ENCODE peak calls at places on chromosome 21, in four cellular contexts. One of them, this sample, is unnamed.
A peak's percentile ranks its signal among the peaks of the same experiment; 100 is the strongest.

GRCh38 chr21:28699591-28700259 is 293.0 kb downstream of the LTN1 start:
- DNase-seq in IMR-90: no peak
- DNase-seq in H9: no peak
- DNase-seq in mesendoderm: no peak
- DNase-seq in this sample: no peak

GRCh38 chr21:36478207-36478701 is 1.7 kb downstream of the CLDN14 start:
- DNase-seq in H9: no peak
- DNase-seq in mesendoderm: peak; percentile 52
- DNase-seq in IMR-90: peak; percentile 88
- DNase-seq in this sample: no peak

GRCh38 chr21:36627242-36627641 is 71.7 kb upstream of the SIM2 start:
- DNase-seq in H9: no peak
- DNase-seq in IMR-90: peak; percentile 41
- DNase-seq in mesendoderm: no peak
- DNase-seq in this sample: no peak

GRCh38 chr21:36699026-36699545 is at the start of gene SIM2:
- DNase-seq in IMR-90: peak; percentile 52
- DNase-seq in H9: peak; percentile 58
- DNase-seq in mesendoderm: peak; percentile 63
- DNase-seq in this sample: no peak

GRCh38 chr21:14482165-14482564 is 64.0 kb downstream of the SAMSN1 start:
- DNase-seq in IMR-90: no peak
- DNase-seq in H9: no peak
- DNase-seq in mesendoderm: no peak
- DNase-seq in this sample: no peak

GRCh38 chr21:36147891-36148290 is 8.7 kb upstream of the DOP1B start:
- DNase-seq in H9: no peak
- DNase-seq in IMR-90: no peak
- DNase-seq in mesendoderm: no peak
- DNase-seq in this sample: no peak

GRCh38 chr21:28444567-28444966 is 548.1 kb downstream of the LTN1 start:
- DNase-seq in IMR-90: no peak
- DNase-seq in mesendoderm: no peak
- DNase-seq in H9: no peak
- DNase-seq in this sample: no peak

GRCh38 chr21:19322360-19322759 is 918.8 kb upstream of the TMPRSS15 start:
- DNase-seq in mesendoderm: no peak
- DNase-seq in IMR-90: no peak
- DNase-seq in H9: no peak
- DNase-seq in this sample: no peak

GRCh38 chr21:45308211-45309068 is 20.7 kb upstream of the POFUT2 start:
- DNase-seq in H9: no peak
- DNase-seq in IMR-90: peak; percentile 88
- DNase-seq in mesendoderm: no peak
- DNase-seq in this sample: no peak

GRCh38 chr21:21715286-21715969 is 717.2 kb downstream of the NCAM2 start:
- DNase-seq in mesendoderm: peak; percentile 4
- DNase-seq in H9: no peak
- DNase-seq in IMR-90: peak; percentile 93
- DNase-seq in this sample: no peak

GRCh38 chr21:15839601-15840000 is 109.8 kb downstream of the USP25 start:
- DNase-seq in IMR-90: peak; percentile 39
- DNase-seq in H9: no peak
- DNase-seq in mesendoderm: no peak
- DNase-seq in this sample: no peak

GRCh38 chr21:31337086-31337485 is 7.0 kb downstream of the TIAM1 start:
- DNase-seq in mesendoderm: no peak
- DNase-seq in IMR-90: no peak
- DNase-seq in H9: no peak
- DNase-seq in this sample: no peak

GRCh38 chr21:36330904-36331303 is 10.9 kb downstream of the MORC3 start:
- DNase-seq in IMR-90: peak; percentile 60
- DNase-seq in mesendoderm: peak; percentile 53
- DNase-seq in H9: no peak
- DNase-seq in this sample: no peak

GRCh38 chr21:31282095-31282709 is 61.9 kb downstream of the TIAM1 start:
- DNase-seq in H9: no peak
- DNase-seq in IMR-90: peak; percentile 96
- DNase-seq in mesendoderm: no peak
- DNase-seq in this sample: no peak

GRCh38 chr21:25670726-25671125 is 31.7 kb downstream of the JAM2 start:
- DNase-seq in H9: no peak
- DNase-seq in mesendoderm: no peak
- DNase-seq in IMR-90: peak; percentile 30
- DNase-seq in this sample: no peak

GRCh38 chr21:37489553-37489952 is 123.0 kb downstream of the DYRK1A start:
- DNase-seq in mesendoderm: no peak
- DNase-seq in IMR-90: no peak
- DNase-seq in H9: no peak
- DNase-seq in this sample: no peak

GRCh38 chr21:36976882-36977651 is 10.6 kb upstream of the HLCS start:
- DNase-seq in IMR-90: peak; percentile 75
- DNase-seq in mesendoderm: peak; percentile 90
- DNase-seq in H9: peak; percentile 61
- DNase-seq in this sample: no peak

GRCh38 chr21:28633803-28634572 is 358.7 kb downstream of the LTN1 start:
- DNase-seq in H9: no peak
- DNase-seq in IMR-90: peak; percentile 95
- DNase-seq in mesendoderm: no peak
- DNase-seq in this sample: no peak

GRCh38 chr21:30044447-30045064 is 104.8 kb upstream of the GRIK1 start:
- DNase-seq in mesendoderm: peak; percentile 18
- DNase-seq in H9: no peak
- DNase-seq in IMR-90: peak; percentile 7
- DNase-seq in this sample: no peak

GRCh38 chr21:15495965-15496364 is 233.8 kb upstream of the USP25 start:
- DNase-seq in mesendoderm: peak; percentile 22
- DNase-seq in IMR-90: peak; percentile 0
- DNase-seq in H9: no peak
- DNase-seq in this sample: no peak

GRCh38 chr21:15659768-15660423 is 69.9 kb upstream of the USP25 start:
- DNase-seq in IMR-90: no peak
- DNase-seq in mesendoderm: no peak
- DNase-seq in H9: no peak
- DNase-seq in this sample: no peak

GRCh38 chr21:26834181-26834945 is 10.8 kb downstream of the ADAMTS1 start:
- DNase-seq in IMR-90: peak; percentile 58
- DNase-seq in mesendoderm: no peak
- DNase-seq in H9: no peak
- DNase-seq in this sample: no peak

GRCh38 chr21:17370263-17370662 is 142.6 kb upstream of the CXADR start:
- DNase-seq in IMR-90: no peak
- DNase-seq in mesendoderm: peak; percentile 29
- DNase-seq in H9: no peak
- DNase-seq in this sample: no peak

GRCh38 chr21:45313015-45313414 is 25.3 kb upstream of the POFUT2 start:
- DNase-seq in IMR-90: no peak
- DNase-seq in H9: no peak
- DNase-seq in mesendoderm: no peak
- DNase-seq in this sample: no peak

GRCh38 chr21:33452362-33452761 is 27.4 kb downstream of the TMEM50B start:
- DNase-seq in mesendoderm: no peak
- DNase-seq in H9: no peak
- DNase-seq in IMR-90: no peak
- DNase-seq in this sample: no peak

GRCh38 chr21:15060776-15061175 is 4.0 kb downstream of the NRIP1 start:
- DNase-seq in mesendoderm: peak; percentile 89
- DNase-seq in IMR-90: peak; percentile 51
- DNase-seq in H9: no peak
- DNase-seq in this sample: no peak

GRCh38 chr21:26966978-26967913 is at the start of gene ADAMTS5:
- DNase-seq in mesendoderm: peak; percentile 90
- DNase-seq in H9: peak; percentile 52
- DNase-seq in IMR-90: peak; percentile 69
- DNase-seq in this sample: peak; percentile 69

GRCh38 chr21:45300786-45301520 is 13.3 kb upstream of the POFUT2 start:
- DNase-seq in IMR-90: no peak
- DNase-seq in mesendoderm: no peak
- DNase-seq in H9: no peak
- DNase-seq in this sample: no peak

GRCh38 chr21:37145635-37146111 is 72.6 kb downstream of the TTC3 start:
- DNase-seq in H9: no peak
- DNase-seq in IMR-90: peak; percentile 76
- DNase-seq in mesendoderm: peak; percentile 90
- DNase-seq in this sample: no peak

GRCh38 chr21:25831300-25831699 is 96.5 kb downstream of the GABPA start:
- DNase-seq in mesendoderm: no peak
- DNase-seq in IMR-90: peak; percentile 39
- DNase-seq in H9: no peak
- DNase-seq in this sample: no peak

GRCh38 chr21:38789275-38789674 is 16.5 kb upstream of the ETS2 start:
- DNase-seq in mesendoderm: no peak
- DNase-seq in IMR-90: no peak
- DNase-seq in H9: no peak
- DNase-seq in this sample: no peak
- H4K5ac ChIP-seq in mesendoderm: no peak overlapping the region
- H4K5ac ChIP-seq in IMR-90: no peak overlapping the region
- H4K5ac ChIP-seq in H9: no peak overlapping the region
- H4K5ac ChIP-seq in this sample: no peak overlapping the region

GRCh38 chr21:43989401-43989800 is 22.7 kb upstream of the TRAPPC10 start:
- DNase-seq in H9: no peak
- DNase-seq in mesendoderm: no peak
- DNase-seq in IMR-90: no peak
- DNase-seq in this sample: no peak

GRCh38 chr21:43988016-43988415 is 24.1 kb upstream of the TRAPPC10 start:
- DNase-seq in H9: no peak
- DNase-seq in mesendoderm: no peak
- DNase-seq in IMR-90: no peak
- DNase-seq in this sample: no peak

GRCh38 chr21:43986544-43987451 is 25.3 kb upstream of the TRAPPC10 start:
- DNase-seq in IMR-90: no peak
- DNase-seq in mesendoderm: no peak
- DNase-seq in H9: no peak
- DNase-seq in this sample: no peak

GRCh38 chr21:43987509-43987908 is 24.6 kb upstream of the TRAPPC10 start:
- DNase-seq in IMR-90: no peak
- DNase-seq in mesendoderm: no peak
- DNase-seq in H9: no peak
- DNase-seq in this sample: no peak

GRCh38 chr21:43988506-43989230 is 23.4 kb upstream of the TRAPPC10 start:
- DNase-seq in IMR-90: no peak
- DNase-seq in mesendoderm: no peak
- DNase-seq in H9: no peak
- DNase-seq in this sample: no peak
- H4K5ac ChIP-seq in IMR-90: no peak overlapping the region
- H4K5ac ChIP-seq in mesendoderm: no peak overlapping the region
- H4K5ac ChIP-seq in H9: no peak overlapping the region
- H4K5ac ChIP-seq in this sample: no peak overlapping the region

GRCh38 chr21:39680216-39680615 is 64.8 kb upstream of the IGSF5 start:
- DNase-seq in H9: no peak
- DNase-seq in mesendoderm: no peak
- DNase-seq in IMR-90: no peak
- DNase-seq in this sample: no peak
- H4K5ac ChIP-seq in H9: no peak overlapping the region
- H4K5ac ChIP-seq in mesendoderm: no peak overlapping the region
- H4K5ac ChIP-seq in IMR-90: no peak overlapping the region
- H4K5ac ChIP-seq in this sample: no peak overlapping the region

GRCh38 chr21:43982489-43983078 is 29.5 kb upstream of the TRAPPC10 start:
- DNase-seq in H9: no peak
- DNase-seq in mesendoderm: no peak
- DNase-seq in IMR-90: no peak
- DNase-seq in this sample: no peak
- H4K5ac ChIP-seq in H9: no peak overlapping the region
- H4K5ac ChIP-seq in mesendoderm: no peak overlapping the region
- H4K5ac ChIP-seq in IMR-90: no peak overlapping the region
- H4K5ac ChIP-seq in this sample: no peak overlapping the region

DNA sequence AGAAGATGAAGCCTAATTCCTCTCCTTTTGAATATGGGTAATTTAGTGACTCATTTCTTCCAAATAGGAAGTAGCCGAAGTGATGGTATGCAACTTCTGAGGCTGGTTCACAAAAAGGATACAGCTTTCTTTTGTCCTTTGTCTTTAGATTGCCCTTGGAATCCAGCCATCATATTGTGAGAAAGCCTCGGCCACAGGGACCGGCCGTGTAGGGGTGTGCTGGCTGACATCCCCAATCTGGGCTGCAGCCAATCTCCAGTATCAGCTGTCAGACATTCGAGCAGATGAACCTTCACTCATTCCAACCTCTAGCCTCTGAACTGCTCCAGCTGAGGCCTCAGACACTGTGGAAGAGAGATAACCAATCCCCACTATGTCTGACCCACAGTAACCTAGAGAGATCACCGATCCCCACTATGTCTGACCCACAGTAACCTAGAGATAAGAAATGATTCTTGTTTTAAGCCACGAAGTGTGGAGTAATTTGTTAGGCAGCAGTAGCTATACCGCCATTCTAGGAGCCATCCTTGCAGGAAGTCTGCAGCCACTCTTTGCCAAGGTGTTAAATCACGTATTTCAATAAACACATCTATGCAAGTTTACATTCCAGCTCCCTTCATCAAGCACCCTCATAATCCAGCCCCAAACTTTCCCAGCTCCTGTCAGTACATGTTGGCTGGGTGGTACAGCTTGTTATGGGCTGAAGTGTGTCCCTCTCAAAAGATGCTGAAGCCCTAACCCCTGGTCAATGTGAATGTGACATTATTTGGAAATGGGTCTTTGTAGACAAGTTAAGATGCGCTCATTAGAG is 2.9 kb upstream of the DIP2A start:
- DNase-seq in H9: no peak
- DNase-seq in mesendoderm: peak; percentile 8
- DNase-seq in IMR-90: peak; percentile 66
- DNase-seq in this sample: no peak
- H4K5ac ChIP-seq in H9: no peak overlapping the region
- H4K5ac ChIP-seq in mesendoderm: no peak overlapping the region
- H4K5ac ChIP-seq in IMR-90: no peak overlapping the region
- H4K5ac ChIP-seq in this sample: no peak overlapping the region

GRCh38 chr21:34732388-34732821 is 63.6 kb downstream of the CLIC6 start:
- DNase-seq in H9: no peak
- DNase-seq in IMR-90: no peak
- DNase-seq in mesendoderm: no peak
- DNase-seq in this sample: no peak
- H4K5ac ChIP-seq in H9: no peak overlapping the region
- H4K5ac ChIP-seq in IMR-90: no peak overlapping the region
- H4K5ac ChIP-seq in mesendoderm: no peak overlapping the region
- H4K5ac ChIP-seq in this sample: no peak overlapping the region

GRCh38 chr21:42264245-42265195 is 45.6 kb downstream of the ABCG1 start:
- DNase-seq in mesendoderm: no peak
- DNase-seq in H9: no peak
- DNase-seq in IMR-90: no peak
- DNase-seq in this sample: no peak

GRCh38 chr21:42262826-42263225 is 43.9 kb downstream of the ABCG1 start:
- DNase-seq in H9: no peak
- DNase-seq in mesendoderm: peak; percentile 53
- DNase-seq in IMR-90: peak; percentile 24
- DNase-seq in this sample: no peak

GRCh38 chr21:42263591-42264131 is 44.7 kb downstream of the ABCG1 start:
- DNase-seq in H9: no peak
- DNase-seq in IMR-90: no peak
- DNase-seq in mesendoderm: peak; percentile 19
- DNase-seq in this sample: no peak

GRCh38 chr21:42261832-42262200 is 42.9 kb downstream of the ABCG1 start:
- DNase-seq in IMR-90: no peak
- DNase-seq in H9: no peak
- DNase-seq in mesendoderm: no peak
- DNase-seq in this sample: no peak

GRCh38 chr21:42265229-42265812 is 46.4 kb downstream of the ABCG1 start:
- DNase-seq in mesendoderm: no peak
- DNase-seq in H9: no peak
- DNase-seq in IMR-90: no peak
- DNase-seq in this sample: no peak
- H4K5ac ChIP-seq in mesendoderm: no peak overlapping the region
- H4K5ac ChIP-seq in H9: no peak overlapping the region
- H4K5ac ChIP-seq in IMR-90: no peak overlapping the region
- H4K5ac ChIP-seq in this sample: no peak overlapping the region

This sample was measured in H1.